ENCODE peak calls at places on chromosomes 3 and 15, in ten cellular contexts. J, T, D, B, Y, Z, P, W, G and M are unnamed samples.

GRCh38 chr3:19295208-19295607 is 146.9 kb downstream of the KCNH8 start:
- DNase-seq in J (no peak), T (no peak), D (no peak), B (no peak), Y (no peak), Z (no peak), P (no peak), W (no peak), G (no peak), M (no peak)

GRCh38 chr15:70789213-70789612 is 25.9 kb upstream of the UACA start:
- DNase-seq in J (no peak), T (peak; percentile 68), D (no peak), B (no peak), Y (no peak), Z (no peak), P (no peak), W (no peak), G (no peak), M (no peak)

GRCh38 chr3:141401584-141402475 is 33.5 kb downstream of the ZBTB38 start:
- DNase-seq in J (peak; percentile 17), T (peak; percentile 56), D (peak; percentile 53), B (peak; percentile 61), Y (no peak), Z (no peak), P (peak; percentile 57), W (peak; percentile 93), G (no peak), M (peak; percentile 62)

GRCh38 chr3:94615275-94616065 is 552.6 kb downstream of the NSUN3 start:
- DNase-seq in J (no peak), T (no peak), D (no peak), B (no peak), Y (no peak), Z (no peak), P (no peak), W (no peak), G (no peak), M (no peak)

GRCh38 chr3:64220161-64220560 is 5.1 kb downstream of the PRICKLE2 start:
- DNase-seq in J (no peak), T (peak; percentile 51), D (no peak), B (no peak), Y (no peak), Z (no peak), P (no peak), W (no peak), G (peak; percentile 88), M (no peak)

GRCh38 chr15:70530035-70530499 is 233.3 kb downstream of the UACA start:
- DNase-seq in J (no peak), T (no peak), D (no peak), B (peak; percentile 53), Y (no peak), Z (no peak), P (no peak), W (no peak), G (no peak), M (no peak)

GRCh38 chr3:187041362-187042061 is 97.8 kb downstream of the RPL39L start:
- DNase-seq in J (no peak), T (no peak), D (no peak), B (no peak), Y (no peak), Z (peak; percentile 97), P (no peak), W (no peak), G (peak; percentile 84), M (no peak)

GRCh38 chr3:110995461-110996226 is 76.0 kb upstream of the NECTIN3 start:
- DNase-seq in J (no peak), T (peak; percentile 7), D (no peak), B (no peak), Y (no peak), Z (peak; percentile 58), P (no peak), W (no peak), G (peak; percentile 6), M (no peak)

GRCh38 chr3:97278506-97278905 is 464.1 kb downstream of the EPHA6 start:
- DNase-seq in J (no peak), T (no peak), D (no peak), B (no peak), Y (no peak), Z (peak; percentile 4), P (no peak), W (no peak), G (no peak), M (no peak)

GRCh38 chr15:63501256-63502089 is 2.9 kb upstream of the USP3 start:
- DNase-seq in J (peak; percentile 67), T (peak; percentile 91), D (peak; percentile 80), B (peak; percentile 90), Y (no peak), Z (peak; percentile 38), P (peak; percentile 87), W (peak; percentile 90), G (peak; percentile 72), M (peak; percentile 84)

GRCh38 chr3:21056293-21056692 is 694.7 kb downstream of the ZNF385D start:
- DNase-seq in J (no peak), T (no peak), D (no peak), B (no peak), Y (no peak), Z (no peak), P (no peak), W (no peak), G (no peak), M (no peak)

GRCh38 chr3:151770941-151771340 is 37.2 kb downstream of the AADACL2 start:
- DNase-seq in J (peak; percentile 46), T (peak; percentile 74), D (peak; percentile 73), B (peak; percentile 68), Y (no peak), Z (peak; percentile 88), P (no peak), W (no peak), G (peak; percentile 79), M (peak; percentile 55)

GRCh38 chr15:33735637-33736247 is 232.6 kb upstream of the CHRM5 start:
- DNase-seq in J (no peak), T (peak; percentile 58), D (peak; percentile 28), B (no peak), Y (no peak), Z (peak; percentile 13), P (no peak), W (no peak), G (peak; percentile 32), M (peak; percentile 54)

GRCh38 chr3:133114198-133114597 is 76.0 kb downstream of the TMEM108 start:
- DNase-seq in J (no peak), T (no peak), D (no peak), B (no peak), Y (no peak), Z (no peak), P (no peak), W (no peak), G (no peak), M (no peak)

GRCh38 chr3:133117342-133117741 is 79.2 kb downstream of the TMEM108 start:
- DNase-seq in J (no peak), T (no peak), D (no peak), B (no peak), Y (no peak), Z (no peak), P (no peak), W (no peak), G (no peak), M (no peak)

GRCh38 chr3:133115178-133115577 is 77.0 kb downstream of the TMEM108 start:
- DNase-seq in J (no peak), T (no peak), D (no peak), B (no peak), Y (no peak), Z (no peak), P (no peak), W (no peak), G (no peak), M (no peak)

GRCh38 chr3:133112666-133113065 is 74.5 kb downstream of the TMEM108 start:
- DNase-seq in J (no peak), T (no peak), D (no peak), B (no peak), Y (no peak), Z (no peak), P (no peak), W (no peak), G (no peak), M (no peak)

GRCh38 chr3:133113526-133113925 is 75.3 kb downstream of the TMEM108 start:
- DNase-seq in J (no peak), T (no peak), D (no peak), B (no peak), Y (no peak), Z (no peak), P (no peak), W (no peak), G (no peak), M (no peak)
- TF ChIP-seq POLR2A in J (no peak), T (no peak), D (no peak), B (no peak), Y (no peak), Z (no peak), P (no peak), W (no peak), G (no peak), M (no peak)

GRCh38 chr15:79919090-79919748 is 22.4 kb upstream of the MTHFS start:
- DNase-seq in J (no peak), T (no peak), D (no peak), B (no peak), Y (no peak), Z (no peak), P (no peak), W (peak; percentile 77), G (no peak), M (no peak)
- H3K9me3 ChIP-seq in J (peaks cover 7% of the 10 kb centered on the region), T (peaks cover 76% of the 10 kb centered on the region), D (peaks cover 76% of the 10 kb centered on the region), B (peaks cover 77% of the 10 kb centered on the region), Y (no peaks in the 10 kb centered on the region), Z (peaks cover 42% of the 10 kb centered on the region), P (peaks cover 41% of the 10 kb centered on the region), W (peaks cover 76% of the 10 kb centered on the region), G (no peaks in the 10 kb centered on the region), M (no peaks in the 10 kb centered on the region)

DNA sequence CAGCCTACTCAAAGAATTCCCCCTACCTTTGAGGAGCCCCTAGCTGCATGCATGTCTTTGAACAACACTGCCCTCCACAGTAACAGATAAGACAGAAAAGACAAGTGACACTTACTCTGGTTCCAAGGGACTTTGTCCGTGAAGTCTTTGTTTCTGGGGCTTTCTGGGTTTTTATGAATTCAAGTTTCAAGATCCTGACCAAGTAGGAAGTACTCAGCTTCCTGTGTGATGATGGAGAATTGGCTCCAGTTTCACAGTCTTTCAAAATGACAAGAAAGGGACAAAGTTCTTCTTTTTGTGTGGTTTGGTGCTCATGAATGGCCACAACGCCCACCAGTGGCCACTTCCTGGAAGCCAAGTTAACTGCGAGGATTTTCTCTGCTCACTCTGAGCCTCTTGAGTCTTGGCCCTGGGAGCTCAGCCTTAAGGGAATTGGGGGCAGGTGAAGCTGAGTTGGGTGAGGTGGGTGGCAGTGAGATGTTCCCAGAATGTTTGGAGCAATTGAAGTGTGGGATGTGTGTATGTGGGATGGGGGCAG is at the start of gene CCR1:
- DNase-seq in J (peak; percentile 56), T (peak; percentile 14), D (no peak), B (peak; percentile 48), Y (no peak), Z (peak; percentile 37), P (no peak), W (peak; percentile 87), G (no peak), M (peak; percentile 54)
- TF ChIP-seq POLR2A in J (no peak), T (no peak), D (no peak), B (no peak), Y (no peak), Z (no peak), P (no peak), W (no peak), G (no peak), M (no peak)

DNA sequence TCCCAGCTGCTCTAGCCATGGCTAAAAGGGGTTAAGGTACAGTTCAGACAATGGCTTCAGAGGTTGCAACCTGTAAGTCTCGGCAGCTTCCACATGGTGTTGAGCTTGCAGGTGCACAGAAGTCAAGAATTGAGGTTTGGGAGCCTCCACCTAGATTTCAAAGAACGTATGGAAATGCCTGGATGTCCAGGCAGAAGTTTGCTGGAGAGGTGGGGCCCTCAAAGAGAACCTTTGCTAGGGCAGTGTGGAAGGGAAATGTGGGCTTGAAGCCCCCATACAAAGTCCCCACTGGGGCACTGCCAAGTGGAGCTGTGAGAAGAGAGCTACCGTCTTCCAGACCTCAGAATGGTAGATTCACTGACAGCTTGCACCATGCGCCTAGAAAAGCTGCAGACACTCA is 73.7 kb downstream of the STT3B start:
- DNase-seq in J (no peak), T (peak; percentile 17), D (no peak), B (no peak), Y (no peak), Z (no peak), P (no peak), W (no peak), G (no peak), M (no peak)
- H3K9me3 ChIP-seq in J (no peaks in the 10 kb centered on the region), T (peaks cover 17% of the 10 kb centered on the region), D (peaks cover 23% of the 10 kb centered on the region), B (peaks cover 17% of the 10 kb centered on the region), Y (no peaks in the 10 kb centered on the region), Z (peaks cover 18% of the 10 kb centered on the region), P (no peaks in the 10 kb centered on the region), W (peaks cover 18% of the 10 kb centered on the region), G (no peaks in the 10 kb centered on the region), M (no peaks in the 10 kb centered on the region)